ENCODE peak calls at places on chromosomes 4 and X, in four cellular contexts. K is mesendoderm, O is IMR-90, M is H1. A is an unnamed sample.

GRCh38 chr4:159024266-159024665 is 78.6 kb upstream of the RAPGEF2 start:
- DNase-seq in K (peak; percentile 92), O (no peak), M (no peak), A (no peak)

GRCh38 chr4:139819082-139819481 is 153.5 kb downstream of the MGST2 start:
- DNase-seq in K (no peak), O (no peak), M (no peak), A (no peak)

GRCh38 chrX:20197641-20198210 is 56.1 kb upstream of the EIF1AX start:
- DNase-seq in K (no peak), O (peak; percentile 31), M (no peak), A (no peak)

GRCh38 chrX:115324194-115324593 is 34.7 kb downstream of the LUZP4 start:
- DNase-seq in K (no peak), O (peak; percentile 26), M (no peak), A (no peak)

GRCh38 chr4:19961092-19961491 is 290.6 kb upstream of the SLIT2 start:
- DNase-seq in K (no peak), O (peak; percentile 86), M (no peak), A (no peak)

GRCh38 chrX:31294475-31294874 is 222.6 kb upstream of the FTHL17 start:
- DNase-seq in K (no peak), O (no peak), M (no peak), A (no peak)

GRCh38 chr4:94590493-94590892 is 138.8 kb downstream of the PDLIM5 start:
- DNase-seq in K (no peak), O (no peak), M (no peak), A (no peak)

GRCh38 chr4:150723727-150724411 is 141.9 kb downstream of the MAB21L2 start:
- DNase-seq in K (no peak), O (no peak), M (no peak), A (no peak)

GRCh38 chr4:87092389-87093141 is 127.9 kb downstream of the KLHL8 start:
- DNase-seq in K (no peak), O (peak; percentile 91), M (no peak), A (no peak)

GRCh38 chrX:19789782-19790181 is 97.6 kb downstream of the SH3KBP1 start:
- DNase-seq in K (no peak), O (no peak), M (no peak), A (no peak)

GRCh38 chr4:101563126-101563525 is 215.8 kb upstream of the PPP3CA start:
- DNase-seq in K (no peak), O (no peak), M (no peak), A (no peak)

GRCh38 chr4:94454405-94454804 is 2.7 kb downstream of the PDLIM5 start:
- DNase-seq in K (no peak), O (peak; percentile 15), M (no peak), A (no peak)

GRCh38 chrX:110210417-110211139 is 107.3 kb downstream of the AMMECR1 start:
- DNase-seq in K (no peak), O (peak; percentile 96), M (no peak), A (no peak)

GRCh38 chr4:105569851-105570207 is 17.4 kb downstream of the ARHGEF38 start:
- DNase-seq in K (no peak), O (no peak), M (no peak), A (no peak)

GRCh38 chrX:119486745-119487144 is 18.5 kb downstream of the SLC25A5 start:
- DNase-seq in K (no peak), O (no peak), M (no peak), A (no peak)

GRCh38 chrX:19740744-19741143 is 146.7 kb downstream of the SH3KBP1 start:
- DNase-seq in K (no peak), O (no peak), M (no peak), A (no peak)

GRCh38 chrX:132615396-132616131 is 126.7 kb upstream of the MBNL3 start:
- DNase-seq in K (peak; percentile 70), O (peak; percentile 12), M (peak; percentile 63), A (peak; percentile 57)

GRCh38 chr4:145852256-145852839 is 86.3 kb downstream of the ZNF827 start:
- DNase-seq in K (no peak), O (no peak), M (no peak), A (no peak)

GRCh38 chrX:107549504-107549903 is 78.8 kb upstream of the PRPS1 start:
- DNase-seq in K (peak; percentile 63), O (no peak), M (no peak), A (no peak)

GRCh38 chr4:148442830-148443549 is 776 bp upstream of the NR3C2 start:
- DNase-seq in K (no peak), O (no peak), M (no peak), A (no peak)

GRCh38 chr4:8195431-8195830 is 3.7 kb upstream of the SH3TC1 start:
- DNase-seq in K (no peak), O (no peak), M (no peak), A (no peak)
- H2AK5ac ChIP-seq in K (no peak overlapping the region), O (no peak overlapping the region), M (no peak overlapping the region), A (no peak overlapping the region)

DNA sequence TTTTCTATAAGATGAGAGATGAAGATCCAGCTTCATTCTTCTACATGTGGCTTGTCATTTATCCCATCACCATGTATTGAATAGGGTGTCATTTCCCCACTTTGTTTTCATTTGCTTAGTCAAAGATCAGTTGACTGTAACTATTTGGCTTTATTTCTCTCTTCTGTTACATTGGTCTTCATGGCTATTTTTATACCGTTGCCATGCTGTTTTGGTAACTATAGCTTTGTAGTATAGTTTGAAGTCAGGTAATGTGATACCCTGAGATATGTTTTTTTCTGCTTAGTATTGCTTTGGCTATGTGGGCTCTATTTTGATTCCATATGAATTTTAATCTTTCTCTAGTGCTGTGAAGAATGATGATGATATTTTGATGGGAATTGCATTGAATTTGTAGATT is 514.3 kb downstream of the GBA3 start:
- DNase-seq in K (no peak), O (no peak), M (no peak), A (no peak)
- H3K56ac ChIP-seq in K (no peak overlapping the region), O (no peak overlapping the region), M (no peak overlapping the region), A (no peak overlapping the region)

GRCh38 chr4:127660486-127660885 is 27.7 kb downstream of the INTU start:
- DNase-seq in K (no peak), O (no peak), M (no peak), A (no peak)
- H2AK5ac ChIP-seq in K (no peak overlapping the region), O (no peak overlapping the region), M (no peak overlapping the region), A (no peak overlapping the region)

GRCh38 chr4:113574636-113575103 is 186.9 kb downstream of the CAMK2D start:
- DNase-seq in K (no peak), O (peak; percentile 80), M (no peak), A (no peak)
- H3K56ac ChIP-seq in K (no peak overlapping the region), O (no peak overlapping the region), M (no peak overlapping the region), A (no peak overlapping the region)

DNA sequence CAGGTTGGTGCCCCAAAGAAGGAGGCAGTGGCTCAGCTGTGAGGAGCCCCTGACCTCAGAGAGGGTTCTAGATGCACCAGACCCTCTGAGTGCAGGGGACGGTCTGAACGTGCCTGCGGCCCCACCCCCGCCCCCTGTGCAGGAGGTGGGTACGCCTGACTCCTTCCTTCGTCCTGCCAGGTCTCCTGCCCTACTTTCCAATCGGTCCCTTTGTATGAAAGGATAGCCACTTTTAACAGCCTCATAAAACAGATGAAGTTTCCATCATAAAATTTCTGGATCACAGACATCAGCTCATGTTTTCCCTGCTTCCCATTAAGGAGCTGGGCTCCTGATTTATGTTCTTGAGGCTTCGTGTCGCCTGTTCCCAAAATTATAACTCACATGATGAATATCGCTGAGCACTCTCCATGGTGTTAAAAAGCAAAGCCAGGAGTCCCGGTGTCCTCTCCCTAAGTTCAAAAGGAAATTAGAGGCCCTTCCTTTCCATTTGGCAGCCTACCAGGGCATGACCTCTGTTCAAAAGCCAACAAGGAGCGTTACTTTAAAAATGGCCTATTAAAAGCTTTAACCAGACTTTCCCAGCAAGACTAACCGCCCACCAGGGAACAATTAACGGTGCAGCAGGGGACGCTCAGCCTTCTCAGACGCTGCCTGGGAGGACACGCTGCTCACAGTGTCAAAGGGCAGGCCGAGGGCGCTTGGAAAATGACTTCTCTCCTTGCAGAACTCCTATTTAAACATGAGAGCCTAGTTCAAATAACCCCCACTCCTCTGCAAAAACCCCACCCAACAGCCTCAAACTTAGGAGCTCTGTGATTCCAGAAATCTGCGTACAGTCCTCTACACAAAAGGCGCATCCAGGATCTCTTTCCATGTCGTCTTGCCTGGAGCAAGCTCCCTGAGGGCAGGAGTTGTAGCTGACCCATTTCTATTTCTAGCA is 181.9 kb downstream of the AFAP1 start:
- DNase-seq in K (no peak), O (no peak), M (no peak), A (no peak)
- H2AK5ac ChIP-seq in K (no peak overlapping the region), O (no peak overlapping the region), M (no peak overlapping the region), A (no peak overlapping the region)

DNA sequence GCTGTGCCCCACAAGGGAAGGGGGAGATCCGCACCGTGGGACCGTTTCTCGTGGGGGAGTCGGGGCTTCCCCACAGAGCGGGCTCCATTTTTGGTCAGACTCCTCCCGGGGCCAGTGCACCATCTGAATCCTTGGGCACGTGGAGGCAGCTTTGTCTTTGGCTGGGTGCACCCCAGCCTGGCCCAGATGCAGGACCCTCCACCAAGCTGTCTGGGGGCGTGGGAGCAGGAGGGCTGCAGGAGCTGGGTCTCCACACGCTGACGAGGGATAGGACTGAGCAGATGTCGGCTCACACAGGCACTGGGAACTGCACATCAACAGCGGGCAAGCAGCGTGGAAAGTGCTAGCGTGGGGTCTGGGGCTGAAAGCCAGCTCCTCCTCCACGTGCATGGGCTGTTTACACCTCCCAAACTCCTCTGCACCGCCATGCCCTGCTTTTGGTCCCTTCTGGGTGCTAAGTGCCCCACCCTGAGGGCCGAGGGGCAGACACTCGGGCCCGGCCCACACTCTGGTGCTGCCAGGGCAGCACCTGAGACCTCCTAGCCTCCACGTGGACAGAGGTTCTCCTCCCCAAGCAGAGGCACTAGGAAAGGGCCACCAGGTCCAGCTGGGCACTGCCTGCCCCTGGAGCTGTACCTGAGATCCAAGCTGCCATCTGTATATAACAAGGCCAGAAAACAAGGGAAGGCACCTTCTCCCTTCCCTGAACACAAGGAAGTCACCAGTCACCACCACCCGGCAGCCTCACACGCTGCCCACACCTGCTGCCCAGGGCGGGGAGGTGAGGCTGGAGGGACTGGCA is 13.8 kb downstream of the DGKQ start:
- DNase-seq in K (no peak), O (no peak), M (no peak), A (no peak)
- H3K56ac ChIP-seq in K (no peak overlapping the region), O (no peak overlapping the region), M (no peak overlapping the region), A (no peak overlapping the region)

DNA sequence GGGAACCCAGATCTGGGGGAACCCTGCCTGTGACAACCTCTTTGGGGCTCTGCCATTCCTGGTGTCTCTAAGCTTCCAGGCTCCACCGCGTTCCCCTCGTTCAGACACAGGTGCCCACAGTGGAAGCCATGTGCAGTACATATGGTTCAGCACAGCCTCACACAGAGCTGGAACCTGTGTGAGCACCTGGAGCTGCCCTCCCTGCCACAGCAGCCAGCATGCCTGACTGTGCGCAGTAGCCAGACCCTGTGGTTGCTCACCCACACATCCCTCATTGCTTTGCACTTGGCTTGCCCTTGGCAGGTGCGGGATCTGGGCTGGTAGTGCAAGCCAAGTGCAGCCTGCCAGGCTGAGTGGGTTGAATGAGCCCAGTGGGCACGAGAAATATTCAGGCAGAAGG is 814.2 kb downstream of the PDHA2 start:
- DNase-seq in K (no peak), O (no peak), M (no peak), A (no peak)
- H2AK5ac ChIP-seq in K (no peak overlapping the region), O (no peak overlapping the region), M (peak overlapping the region; percentile 34), A (no peak overlapping the region)

DNA sequence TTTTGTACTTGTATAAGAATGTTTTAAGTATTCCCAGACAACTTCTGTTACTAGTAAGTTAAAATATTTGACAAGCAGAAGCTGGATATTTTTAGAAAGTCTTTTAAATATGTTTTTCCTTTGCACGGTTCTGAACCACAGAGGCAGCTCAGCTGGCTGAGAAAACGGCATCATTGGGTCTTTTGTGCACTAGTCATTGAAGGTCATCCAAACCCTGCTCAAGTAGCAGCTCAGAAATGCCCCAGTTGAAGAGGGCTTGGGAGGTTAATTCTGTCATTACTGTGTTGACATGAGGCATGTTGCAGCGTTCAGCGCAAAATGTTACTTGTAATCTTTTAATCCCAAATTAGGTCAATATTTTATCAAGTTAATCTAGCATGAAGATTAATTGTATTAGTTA is 383.7 kb upstream of the FAM241A start:
- DNase-seq in K (no peak), O (no peak), M (no peak), A (no peak)
- H3K56ac ChIP-seq in K (no peak overlapping the region), O (no peak overlapping the region), M (no peak overlapping the region), A (no peak overlapping the region)

A was measured in H9.